ENCODE peak calls at places on chromosomes 7 and 10, in seven cellular contexts. S is lung, U is cardiac fibroblast, C is AG09309, B is left ventricle myocardium inferior, N is ascending aorta, T is lower lobe of right lung. D is an unnamed sample.

GRCh38 chr7:36487756-36488336 is 98.2 kb downstream of the ANLN start:
- DNase-seq in S (no peak), U (peak), C (peak), B (no peak), N (no peak), T (no peak), D (peak)

GRCh38 chr7:938546-939185 is 15.8 kb downstream of the ADAP1 start:
- DNase-seq in S (no peak), U (no peak), C (no peak), B (no peak), N (no peak), T (peak), D (no peak)

GRCh38 chr7:8627322-8627721 is 193.9 kb downstream of the NXPH1 start:
- DNase-seq in S (no peak), U (no peak), C (no peak), B (no peak), N (no peak), T (no peak), D (no peak)

GRCh38 chr7:97372882-97373281 is 255.4 kb downstream of the SDHAF3 start:
- DNase-seq in S (no peak), U (no peak), C (no peak), B (no peak), N (no peak), T (no peak), D (no peak)

GRCh38 chr7:140005754-140006503 is 56.8 kb downstream of the PARP12 start:
- DNase-seq in S (no peak), U (peak), C (no peak), B (no peak), N (no peak), T (no peak), D (peak)

GRCh38 chr7:27108390-27109127 is 6.1 kb upstream of the HOXA2 start:
- DNase-seq in S (no peak), U (no peak), C (no peak), B (no peak), N (no peak), T (peak), D (no peak)

GRCh38 chr10:26044123-26044749 is 110.2 kb downstream of the MYO3A start:
- DNase-seq in S (peak), U (no peak), C (no peak), B (no peak), N (no peak), T (peak), D (no peak)

GRCh38 chr7:6479067-6479466 is 31.3 kb upstream of the DAGLB start:
- DNase-seq in S (no peak), U (no peak), C (no peak), B (no peak), N (no peak), T (no peak), D (no peak)

GRCh38 chr7:7639847-7640220 is 718 bp upstream of the UMAD1 start:
- DNase-seq in S (no peak), U (peak), C (no peak), B (no peak), N (no peak), T (no peak), D (peak)

GRCh38 chr10:74282151-74282852 is 131.3 kb downstream of the ADK start:
- DNase-seq in S (no peak), U (peak), C (peak), B (no peak), N (no peak), T (no peak), D (peak)

GRCh38 chr10:95841711-95842498 is 65.9 kb upstream of the CC2D2B start:
- DNase-seq in S (no peak), U (peak), C (peak), B (no peak), N (no peak), T (no peak), D (peak)

GRCh38 chr7:159097661-159098423 is 46.8 kb downstream of the VIPR2 start:
- DNase-seq in S (no peak), U (no peak), C (no peak), B (no peak), N (no peak), T (no peak), D (no peak)

GRCh38 chr10:91596821-91597396 is 36.0 kb downstream of the PPP1R3C start:
- DNase-seq in S (no peak), U (peak), C (no peak), B (no peak), N (no peak), T (no peak), D (peak)

GRCh38 chr10:77784856-77785255 is 141.7 kb downstream of the DLG5 start:
- DNase-seq in S (no peak), U (peak), C (peak), B (no peak), N (no peak), T (no peak), D (peak)

GRCh38 chr7:13414661-13415105 is 574.8 kb downstream of the ETV1 start:
- DNase-seq in S (no peak), U (peak), C (no peak), B (no peak), N (no peak), T (no peak), D (no peak)

GRCh38 chr7:100632951-100633717 is 8.2 kb downstream of the TFR2 start:
- DNase-seq in S (peak), U (peak), C (no peak), B (no peak), N (no peak), T (peak), D (peak)

GRCh38 chr7:963236-964078 is 9.0 kb upstream of the ADAP1 start:
- DNase-seq in S (no peak), U (no peak), C (no peak), B (peak), N (no peak), T (peak), D (no peak)

GRCh38 chr7:112759905-112760304 is 30.3 kb downstream of the TMEM168 start:
- DNase-seq in S (no peak), U (peak), C (no peak), B (no peak), N (no peak), T (no peak), D (no peak)

GRCh38 chr7:22607180-22607579 is 107.2 kb upstream of the STEAP1B start:
- DNase-seq in S (no peak), U (no peak), C (no peak), B (no peak), N (no peak), T (no peak), D (no peak)

GRCh38 chr10:57696641-57697040 is 571.1 kb downstream of the IPMK start:
- DNase-seq in S (no peak), U (peak), C (peak), B (no peak), N (no peak), T (no peak), D (peak)

GRCh38 chr10:3886191-3886590 is 101.2 kb upstream of the KLF6 start:
- DNase-seq in S (no peak), U (peak), C (no peak), B (peak), N (no peak), T (no peak), D (peak)

GRCh38 chr7:37416739-37417474 is 31.8 kb downstream of the ELMO1 start:
- DNase-seq in S (no peak), U (no peak), C (no peak), B (no peak), N (no peak), T (no peak), D (no peak)

GRCh38 chr10:94402204-94403033 is at the start of gene TBC1D12:
- DNase-seq in S (peak), U (peak), C (peak), B (peak), N (peak), T (peak), D (peak)

GRCh38 chr7:15352807-15353206 is 209.0 kb downstream of the AGMO start:
- DNase-seq in S (no peak), U (no peak), C (no peak), B (no peak), N (no peak), T (no peak), D (no peak)

GRCh38 chr7:44400033-44400511 is 74.7 kb upstream of the CAMK2B start:
- DNase-seq in S (no peak), U (no peak), C (no peak), B (no peak), N (no peak), T (no peak), D (no peak)

GRCh38 chr7:111266613-111267012 is 175.7 kb downstream of the LRRN3 start:
- DNase-seq in S (no peak), U (peak), C (peak), B (no peak), N (no peak), T (no peak), D (peak)

GRCh38 chr7:132575987-132576722 is at the start of gene PLXNA4:
- DNase-seq in S (no peak), U (no peak), C (no peak), B (no peak), N (no peak), T (no peak), D (peak)

GRCh38 chr10:78602201-78602917 is 466.4 kb upstream of the ZMIZ1 start:
- DNase-seq in S (no peak), U (no peak), C (no peak), B (no peak), N (no peak), T (no peak), D (no peak)

GRCh38 chr10:61166065-61166464 is 222.1 kb upstream of the RHOBTB1 start:
- DNase-seq in S (no peak), U (no peak), C (no peak), B (no peak), N (no peak), T (no peak), D (no peak)

GRCh38 chr10:13162013-13162364 is 631 bp downstream of the MCM10 start:
- DNase-seq in S (no peak), U (peak), C (no peak), B (no peak), N (no peak), T (no peak), D (no peak)

GRCh38 chr7:134290286-134290685 is 26.4 kb downstream of the SLC35B4 start:
- DNase-seq in S (no peak), U (peak), C (no peak), B (no peak), N (no peak), T (no peak), D (peak)

GRCh38 chr10:33211123-33211878 is 123.2 kb downstream of the NRP1 start:
- DNase-seq in S (peak), U (peak), C (peak), B (peak), N (no peak), T (no peak), D (peak)

GRCh38 chr10:128440513-128441160 is 314.4 kb upstream of the MKI67 start:
- DNase-seq in S (no peak), U (no peak), C (no peak), B (no peak), N (no peak), T (no peak), D (no peak)

GRCh38 chr10:5373321-5373720 is 8.6 kb downstream of the UCN3 start:
- DNase-seq in S (no peak), U (no peak), C (no peak), B (no peak), N (no peak), T (no peak), D (no peak)

GRCh38 chr7:133633055-133633454 is 380.2 kb downstream of the EXOC4 start:
- DNase-seq in S (no peak), U (peak), C (peak), B (no peak), N (no peak), T (no peak), D (peak)

GRCh38 chr10:86187840-86188239 is 178.8 kb downstream of the GRID1 start:
- DNase-seq in S (no peak), U (no peak), C (no peak), B (no peak), N (no peak), T (no peak), D (no peak)

GRCh38 chr10:7161484-7162283 is 249.2 kb downstream of the SFMBT2 start:
- DNase-seq in S (no peak), U (no peak), C (no peak), B (peak), N (no peak), T (no peak), D (peak)

GRCh38 chr10:50063100-50063499 is 4.7 kb upstream of the WASHC2A start:
- DNase-seq in S (no peak), U (no peak), C (no peak), B (no peak), N (no peak), T (no peak), D (no peak)

GRCh38 chr7:128000048-128000447 is 31.2 kb downstream of the LRRC4 start:
- DNase-seq in S (no peak), U (peak), C (no peak), B (no peak), N (no peak), T (no peak), D (peak)

GRCh38 chr7:105046414-105046813 is 32.4 kb downstream of the KMT2E start:
- DNase-seq in S (no peak), U (peak), C (peak), B (no peak), N (no peak), T (no peak), D (peak)
- H3K4me3 ChIP-seq in S (no peak), U (no peak), C (no peak), B (no peak), N (no peak), T (no peak), D (no peak)

GRCh38 chr7:121697731-121698396 is 175.1 kb upstream of the PTPRZ1 start:
- DNase-seq in S (no peak), U (no peak), C (no peak), B (no peak), N (no peak), T (no peak), D (no peak)
- TF ChIP-seq CTCF in S (no peak), U (no peak), C (no peak), B (no peak), N (no peak), T (no peak), D (no peak)

GRCh38 chr10:123117644-123118409 is 17.9 kb upstream of the HMX3 start:
- DNase-seq in S (no peak), U (no peak), C (no peak), B (no peak), N (no peak), T (no peak), D (no peak)
- H3K4me3 ChIP-seq in S (no peak), U (no peak), C (no peak), B (no peak), N (no peak), T (no peak), D (no peak)

GRCh38 chr7:24883632-24884013 is 96.4 kb downstream of the OSBPL3 start:
- DNase-seq in S (no peak), U (peak), C (no peak), B (no peak), N (no peak), T (no peak), D (no peak)

GRCh38 chr7:24879281-24879680 is 100.7 kb downstream of the OSBPL3 start:
- DNase-seq in S (no peak), U (peak), C (no peak), B (no peak), N (no peak), T (no peak), D (peak)

GRCh38 chr7:24880886-24881285 is 99.1 kb downstream of the OSBPL3 start:
- DNase-seq in S (no peak), U (no peak), C (no peak), B (no peak), N (no peak), T (no peak), D (no peak)

GRCh38 chr7:24882989-24883631 is 96.9 kb downstream of the OSBPL3 start:
- DNase-seq in S (no peak), U (peak), C (peak), B (peak), N (no peak), T (no peak), D (peak)

GRCh38 chr7:24881622-24882021 is 98.4 kb downstream of the OSBPL3 start:
- DNase-seq in S (no peak), U (no peak), C (no peak), B (no peak), N (no peak), T (no peak), D (no peak)
- TF ChIP-seq CTCF in S (no peak), U (no peak), C (peak), B (no peak), N (no peak), T (no peak), D (peak)

GRCh38 chr7:106984034-106984433 is 60.5 kb upstream of the PRKAR2B start:
- DNase-seq in S (no peak), U (no peak), C (no peak), B (no peak), N (no peak), T (no peak), D (no peak)

GRCh38 chr7:106980358-106980685 is 64.2 kb upstream of the PRKAR2B start:
- DNase-seq in S (no peak), U (no peak), C (no peak), B (no peak), N (no peak), T (no peak), D (no peak)

GRCh38 chr7:106979551-106980357 is 64.8 kb upstream of the PRKAR2B start:
- DNase-seq in S (no peak), U (no peak), C (no peak), B (no peak), N (no peak), T (no peak), D (no peak)

GRCh38 chr7:106982415-106982814 is 62.1 kb upstream of the PRKAR2B start:
- DNase-seq in S (no peak), U (no peak), C (no peak), B (no peak), N (no peak), T (no peak), D (no peak)

DNA sequence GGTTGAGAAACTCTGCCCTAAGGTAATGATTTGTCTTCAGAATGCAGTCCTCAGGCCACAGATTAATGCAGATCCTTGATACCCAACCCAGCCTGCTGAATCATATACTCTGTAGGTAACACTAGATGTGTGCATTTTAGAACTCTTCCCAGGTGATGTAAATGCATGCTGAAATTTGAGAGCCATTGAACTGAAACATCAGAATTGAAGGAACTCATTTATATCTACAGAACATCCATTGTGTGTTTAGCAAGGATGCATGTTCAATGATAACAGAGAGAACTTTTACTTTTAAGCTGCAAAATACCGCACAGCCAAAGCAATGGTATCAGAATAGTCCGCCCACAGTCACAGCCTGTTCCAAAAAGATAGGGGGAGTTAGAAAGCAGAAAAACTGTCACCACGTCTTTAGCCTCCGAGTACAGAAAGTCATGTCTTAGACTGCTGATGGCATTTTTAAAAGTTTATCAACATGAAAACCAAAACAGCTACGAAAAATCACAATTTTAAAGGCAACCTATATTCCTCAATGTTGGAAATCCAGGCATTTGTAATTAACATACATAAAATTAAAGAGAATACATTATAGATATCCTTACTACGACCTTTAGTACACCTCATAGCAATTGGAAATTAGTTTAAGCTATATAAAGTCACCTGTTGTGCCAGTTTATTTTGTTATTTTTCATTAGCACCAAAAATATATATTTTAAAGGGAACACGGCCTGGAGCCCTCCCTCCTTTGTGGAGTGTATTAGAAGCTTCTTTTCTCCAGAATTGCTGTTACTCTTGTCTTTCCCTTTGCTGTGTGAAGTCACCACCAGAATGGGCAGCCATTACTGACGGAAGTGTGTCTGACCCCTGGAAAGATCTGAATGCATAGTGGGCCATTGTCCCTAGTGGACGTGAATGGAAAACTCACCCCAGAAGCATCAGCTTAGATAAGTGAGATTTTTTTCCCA is 65.8 kb upstream of the PRKAR2B start:
- DNase-seq in S (no peak), U (no peak), C (no peak), B (no peak), N (no peak), T (no peak), D (no peak)
- H3K4me3 ChIP-seq in S (no peak), U (no peak), C (no peak), B (no peak), N (no peak), T (no peak), D (no peak)

GRCh38 chr7:46131916-46132795 is 211.1 kb upstream of the IGFBP3 start:
- DNase-seq in S (no peak), U (peak), C (no peak), B (no peak), N (no peak), T (no peak), D (no peak)
- TF ChIP-seq CTCF in S (no peak), U (peak), C (peak), B (no peak), N (no peak), T (no peak), D (peak)

DNA sequence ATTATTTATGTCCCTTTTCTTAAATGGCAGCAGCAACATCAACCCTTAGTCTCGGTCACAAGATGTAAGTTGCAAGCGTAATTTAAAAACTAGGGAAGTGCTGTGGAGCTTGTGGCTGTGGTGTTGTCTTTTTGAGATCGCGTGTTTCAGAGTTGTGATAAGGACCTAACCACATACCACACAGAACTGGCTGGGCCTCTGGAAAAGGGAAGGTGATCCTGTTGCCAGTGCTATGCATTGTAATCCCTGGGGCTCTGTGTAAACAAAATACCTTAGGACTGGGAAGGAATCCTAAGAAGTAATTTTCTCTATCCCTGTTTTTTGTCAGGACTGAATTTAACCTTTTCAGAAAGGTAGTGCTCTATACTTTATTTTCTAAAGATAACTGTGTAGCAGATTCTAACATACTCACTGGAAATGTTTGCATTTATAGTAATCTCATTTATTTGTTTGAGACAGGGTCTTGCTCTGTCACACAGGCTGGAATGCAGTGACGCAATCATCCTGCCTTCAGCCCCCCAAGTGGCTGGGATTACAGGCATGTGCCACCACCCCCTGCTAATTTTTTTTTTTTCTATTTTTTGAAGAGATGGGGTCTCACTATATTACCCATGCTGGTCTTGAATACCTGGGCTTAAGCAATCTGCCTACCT is 60.4 kb downstream of the INPP5F start:
- DNase-seq in S (no peak), U (peak), C (no peak), B (no peak), N (no peak), T (no peak), D (peak)
- H3K4me3 ChIP-seq in S (no peak), U (no peak), C (no peak), B (no peak), N (no peak), T (no peak), D (no peak)

D was measured in fibroblast of pulmonary artery.